ENCODE peak calls at places on chromosomes 12 and 14, in nine cellular contexts. O is GM10248; I is KBM-7; N is activated CD8-positive, alpha-beta memory T cell treated with anti-CD3 and anti-CD28 coated beads for 24 hours; K is AG04450; X is T-helper 9 cell; M is RKO; Q is NCI-H2081; U is RCC 7860. F is an unnamed sample.

GRCh38 chr12:11853126-11853525 is 203.7 kb downstream of the ETV6 start:
- DNase-seq in O (no peak), I (no peak), N (no peak), K (no peak), X (no peak), M (no peak), Q (peak; percentile 37), U (no peak), F (no peak)

GRCh38 chr12:105214141-105214540 is 21.8 kb downstream of the APPL2 start:
- DNase-seq in O (no peak), I (no peak), N (no peak), K (no peak), X (no peak), M (no peak), Q (no peak), U (peak; percentile 35), F (no peak)

GRCh38 chr14:90540437-90540836 is 143.6 kb downstream of the CALM1 start:
- DNase-seq in O (no peak), I (no peak), N (no peak), K (no peak), X (no peak), M (no peak), Q (no peak), U (no peak), F (no peak)

GRCh38 chr14:85527006-85527405 is 2.9 kb upstream of the FLRT2 start:
- DNase-seq in O (no peak), I (no peak), N (no peak), K (no peak), X (no peak), M (no peak), Q (no peak), U (peak; percentile 50), F (no peak)

GRCh38 chr12:96571101-96571862 is 81.9 kb downstream of the CFAP54 start:
- DNase-seq in O (peak; percentile 34), I (no peak), N (no peak), K (no peak), X (no peak), M (peak; percentile 42), Q (no peak), U (no peak), F (no peak)

GRCh38 chr12:123966596-123966995 is 6.0 kb downstream of the CCDC92 start:
- DNase-seq in O (no peak), I (no peak), N (peak; percentile 28), K (no peak), X (no peak), M (peak; percentile 12), Q (no peak), U (peak; percentile 64), F (no peak)

GRCh38 chr14:23104591-23105347 is at the start of gene CIROP:
- DNase-seq in O (no peak), I (no peak), N (no peak), K (no peak), X (no peak), M (no peak), Q (no peak), U (no peak), F (no peak)

GRCh38 chr12:105882404-105882803 is 256.4 kb downstream of the NUAK1 start:
- DNase-seq in O (no peak), I (no peak), N (no peak), K (no peak), X (no peak), M (no peak), Q (no peak), U (no peak), F (no peak)

GRCh38 chr12:89355243-89356068 is 3.2 kb upstream of the DUSP6 start:
- DNase-seq in O (no peak), I (no peak), N (no peak), K (no peak), X (no peak), M (peak; percentile 61), Q (no peak), U (peak; percentile 49), F (no peak)

GRCh38 chr12:88408828-88409227 is 171.4 kb downstream of the KITLG start:
- DNase-seq in O (no peak), I (no peak), N (no peak), K (no peak), X (no peak), M (no peak), Q (no peak), U (no peak), F (no peak)

GRCh38 chr14:25006031-25006430 is 43.9 kb downstream of the STXBP6 start:
- DNase-seq in O (no peak), I (no peak), N (no peak), K (no peak), X (no peak), M (no peak), Q (no peak), U (no peak), F (no peak)

GRCh38 chr12:66279127-66279712 is 23.1 kb upstream of the HELB start:
- DNase-seq in O (no peak), I (peak; percentile 62), N (no peak), K (no peak), X (peak; percentile 29), M (no peak), Q (no peak), U (no peak), F (peak; percentile 36)

GRCh38 chr12:129696952-129697351 is 206.9 kb downstream of the TMEM132D start:
- DNase-seq in O (no peak), I (no peak), N (no peak), K (no peak), X (no peak), M (no peak), Q (peak; percentile 69), U (no peak), F (no peak)

GRCh38 chr14:75979641-75980422 is 2.0 kb downstream of the TGFB3 start:
- DNase-seq in O (no peak), I (no peak), N (no peak), K (no peak), X (no peak), M (no peak), Q (no peak), U (no peak), F (no peak)

GRCh38 chr14:101708853-101709532 is 52.5 kb upstream of the PPP2R5C start:
- DNase-seq in O (no peak), I (no peak), N (peak; percentile 53), K (no peak), X (no peak), M (no peak), Q (no peak), U (no peak), F (no peak)

GRCh38 chr14:51448831-51449665 is 202.7 kb upstream of the FRMD6 start:
- DNase-seq in O (no peak), I (no peak), N (no peak), K (peak; percentile 53), X (no peak), M (no peak), Q (no peak), U (peak; percentile 77), F (no peak)

GRCh38 chr12:93191461-93191860 is 186.3 kb upstream of the NUDT4 start:
- DNase-seq in O (no peak), I (no peak), N (no peak), K (no peak), X (no peak), M (no peak), Q (no peak), U (no peak), F (no peak)

GRCh38 chr12:20601668-20602280 is 93.4 kb upstream of the SLCO1C1 start:
- DNase-seq in O (no peak), I (peak; percentile 47), N (no peak), K (no peak), X (no peak), M (peak; percentile 50), Q (peak; percentile 27), U (no peak), F (no peak)

GRCh38 chr12:54977857-54978256 is 6.7 kb downstream of the TESPA1 start:
- DNase-seq in O (no peak), I (peak; percentile 89), N (no peak), K (no peak), X (no peak), M (no peak), Q (no peak), U (no peak), F (peak; percentile 28)

GRCh38 chr12:131773582-131774221 is 54.5 kb upstream of the MMP17 start:
- DNase-seq in O (peak; percentile 79), I (no peak), N (no peak), K (no peak), X (no peak), M (no peak), Q (no peak), U (no peak), F (peak; percentile 5)

GRCh38 chr12:6829532-6830220 is 1.5 kb downstream of the P3H3 start:
- DNase-seq in O (no peak), I (no peak), N (no peak), K (no peak), X (no peak), M (peak; percentile 30), Q (no peak), U (no peak), F (no peak)

GRCh38 chr14:37253905-37254304 is 56.2 kb downstream of the MIPOL1 start:
- DNase-seq in O (no peak), I (no peak), N (no peak), K (peak; percentile 16), X (no peak), M (peak; percentile 65), Q (no peak), U (peak; percentile 4), F (no peak)

GRCh38 chr14:60807971-60808370 is 73.4 kb downstream of the MNAT1 start:
- DNase-seq in O (no peak), I (no peak), N (no peak), K (no peak), X (no peak), M (no peak), Q (no peak), U (no peak), F (no peak)

GRCh38 chr12:102093319-102093718 is 26.6 kb downstream of the NUP37 start:
- DNase-seq in O (no peak), I (no peak), N (no peak), K (no peak), X (no peak), M (no peak), Q (no peak), U (no peak), F (no peak)

GRCh38 chr12:130761537-130762318 is 45.6 kb upstream of the RIMBP2 start:
- DNase-seq in O (peak; percentile 77), I (peak; percentile 58), N (peak; percentile 83), K (no peak), X (peak; percentile 42), M (peak; percentile 58), Q (peak; percentile 59), U (no peak), F (peak; percentile 33)

GRCh38 chr12:72465940-72466630 is 193.9 kb downstream of the TRHDE start:
- DNase-seq in O (no peak), I (no peak), N (no peak), K (no peak), X (no peak), M (no peak), Q (no peak), U (no peak), F (no peak)

GRCh38 chr14:104353221-104353920 is 215.0 kb downstream of the KIF26A start:
- DNase-seq in O (no peak), I (no peak), N (no peak), K (no peak), X (no peak), M (no peak), Q (no peak), U (no peak), F (no peak)

GRCh38 chr14:23076785-23077408 is 18.0 kb downstream of the ACIN1 start:
- DNase-seq in O (no peak), I (peak; percentile 38), N (peak; percentile 47), K (no peak), X (no peak), M (peak; percentile 45), Q (no peak), U (no peak), F (no peak)

GRCh38 chr12:96193725-96194571 is at the start of gene ELK3:
- DNase-seq in O (peak; percentile 69), I (peak; percentile 84), N (peak; percentile 78), K (no peak), X (peak; percentile 56), M (peak; percentile 76), Q (peak; percentile 64), U (peak; percentile 56), F (peak; percentile 62)

GRCh38 chr14:50797250-50798047 is 33.5 kb downstream of the NIN start:
- DNase-seq in O (no peak), I (no peak), N (no peak), K (no peak), X (no peak), M (no peak), Q (no peak), U (no peak), F (no peak)

GRCh38 chr14:60721331-60722162 is 2.6 kb downstream of the SIX4 start:
- DNase-seq in O (peak; percentile 59), I (peak; percentile 48), N (peak; percentile 83), K (no peak), X (peak; percentile 39), M (peak; percentile 76), Q (peak; percentile 41), U (no peak), F (peak; percentile 32)